ENCODE peak calls at places on chromosome 3, in five cellular contexts. One of them, this sample, is unnamed.
A peak's percentile ranks its signal among the peaks of the same experiment; 100 is the strongest.

GRCh38 chr3:101940521-101940992 is 91.2 kb downstream of the NFKBIZ start:
- DNase-seq in right atrium auricular region: peak; percentile 79
- DNase-seq in DMS 273 treated with DMSO at 0.1 percent for 48 hours: no peak
- DNase-seq in bronchial epithelial cell: peak; percentile 97
- DNase-seq in pons: peak; percentile 53
- DNase-seq in this sample: peak; percentile 86

GRCh38 chr3:114380233-114380645 is 86.4 kb downstream of the TIGIT start:
- DNase-seq in right atrium auricular region: peak; percentile 86
- DNase-seq in DMS 273 treated with DMSO at 0.1 percent for 48 hours: no peak
- DNase-seq in bronchial epithelial cell: no peak
- DNase-seq in pons: peak; percentile 97
- DNase-seq in this sample: peak; percentile 97

GRCh38 chr3:175149675-175150074 is 290.5 kb downstream of the NAALADL2 start:
- DNase-seq in right atrium auricular region: no peak
- DNase-seq in DMS 273 treated with DMSO at 0.1 percent for 48 hours: peak; percentile 96
- DNase-seq in bronchial epithelial cell: peak; percentile 70
- DNase-seq in pons: no peak
- DNase-seq in this sample: no peak

GRCh38 chr3:16866447-16867025 is 18.2 kb upstream of the PLCL2 start:
- DNase-seq in right atrium auricular region: no peak
- DNase-seq in DMS 273 treated with DMSO at 0.1 percent for 48 hours: no peak
- DNase-seq in bronchial epithelial cell: no peak
- DNase-seq in pons: no peak
- DNase-seq in this sample: peak; percentile 46

GRCh38 chr3:172228041-172228440 is 188.7 kb downstream of the FNDC3B start:
- DNase-seq in right atrium auricular region: no peak
- DNase-seq in DMS 273 treated with DMSO at 0.1 percent for 48 hours: no peak
- DNase-seq in bronchial epithelial cell: no peak
- DNase-seq in pons: no peak
- DNase-seq in this sample: no peak

GRCh38 chr3:187292186-187292585 is 649 bp upstream of the MASP1 start:
- DNase-seq in right atrium auricular region: no peak
- DNase-seq in DMS 273 treated with DMSO at 0.1 percent for 48 hours: no peak
- DNase-seq in bronchial epithelial cell: no peak
- DNase-seq in pons: no peak
- DNase-seq in this sample: no peak

GRCh38 chr3:98778852-98779379 is 15.8 kb downstream of the ST3GAL6 start:
- DNase-seq in right atrium auricular region: no peak
- DNase-seq in DMS 273 treated with DMSO at 0.1 percent for 48 hours: no peak
- DNase-seq in bronchial epithelial cell: peak; percentile 95
- DNase-seq in pons: peak; percentile 69
- DNase-seq in this sample: peak; percentile 99

GRCh38 chr3:143099690-143100089 is 19.9 kb upstream of the CHST2 start:
- DNase-seq in right atrium auricular region: no peak
- DNase-seq in DMS 273 treated with DMSO at 0.1 percent for 48 hours: no peak
- DNase-seq in bronchial epithelial cell: no peak
- DNase-seq in pons: no peak
- DNase-seq in this sample: no peak

GRCh38 chr3:101836907-101837598 is 12.3 kb upstream of the NFKBIZ start:
- DNase-seq in right atrium auricular region: no peak
- DNase-seq in DMS 273 treated with DMSO at 0.1 percent for 48 hours: no peak
- DNase-seq in bronchial epithelial cell: peak; percentile 75
- DNase-seq in pons: peak; percentile 58
- DNase-seq in this sample: peak; percentile 32

GRCh38 chr3:168424059-168424765 is 328.5 kb upstream of the GOLIM4 start:
- DNase-seq in right atrium auricular region: no peak
- DNase-seq in DMS 273 treated with DMSO at 0.1 percent for 48 hours: no peak
- DNase-seq in bronchial epithelial cell: peak; percentile 70
- DNase-seq in pons: no peak
- DNase-seq in this sample: no peak

GRCh38 chr3:118882353-118882947 is 152.2 kb downstream of the IGSF11 start:
- DNase-seq in right atrium auricular region: peak; percentile 79
- DNase-seq in DMS 273 treated with DMSO at 0.1 percent for 48 hours: peak; percentile 59
- DNase-seq in bronchial epithelial cell: peak; percentile 54
- DNase-seq in pons: peak; percentile 86
- DNase-seq in this sample: peak; percentile 84